ENCODE peak calls at places on chromosome 5, in eight cellular contexts. One of them, this sample, is unnamed.

GRCh38 chr5:142826741-142827492 is 56.7 kb downstream of the ARHGAP26 start:
- DNase-seq in OCI-LY7: no peak
- DNase-seq in fibroblast of lung: peak; percentile 59
- DNase-seq in upper lobe of right lung: no peak
- DNase-seq in effector memory CD4-positive, alpha-beta T cell: no peak
- DNase-seq in CD4-positive, CD25-positive, alpha-beta regulatory T cell: peak; percentile 35
- DNase-seq in heart left ventricle: no peak
- DNase-seq in Panc1: peak; percentile 66
- DNase-seq in this sample: no peak

GRCh38 chr5:55816342-55816741 is 34.8 kb upstream of the IL31RA start:
- DNase-seq in fibroblast of lung: peak; percentile 99
- DNase-seq in upper lobe of right lung: no peak
- DNase-seq in effector memory CD4-positive, alpha-beta T cell: no peak
- DNase-seq in OCI-LY7: no peak
- DNase-seq in CD4-positive, CD25-positive, alpha-beta regulatory T cell: no peak
- DNase-seq in Panc1: no peak
- DNase-seq in heart left ventricle: no peak
- DNase-seq in this sample: no peak

GRCh38 chr5:1652873-1653707 is 129.3 kb upstream of the LPCAT1 start:
- DNase-seq in CD4-positive, CD25-positive, alpha-beta regulatory T cell: peak; percentile 34
- DNase-seq in OCI-LY7: peak; percentile 86
- DNase-seq in fibroblast of lung: no peak
- DNase-seq in heart left ventricle: no peak
- DNase-seq in effector memory CD4-positive, alpha-beta T cell: no peak
- DNase-seq in Panc1: no peak
- DNase-seq in upper lobe of right lung: peak; percentile 63
- DNase-seq in this sample: peak; percentile 28

GRCh38 chr5:57468481-57469165 is 14.0 kb downstream of the ACTBL2 start:
- DNase-seq in fibroblast of lung: peak; percentile 87
- DNase-seq in OCI-LY7: no peak
- DNase-seq in effector memory CD4-positive, alpha-beta T cell: no peak
- DNase-seq in CD4-positive, CD25-positive, alpha-beta regulatory T cell: no peak
- DNase-seq in Panc1: no peak
- DNase-seq in upper lobe of right lung: no peak
- DNase-seq in heart left ventricle: no peak
- DNase-seq in this sample: no peak

GRCh38 chr5:172973127-172973916 is 10.2 kb upstream of the ATP6V0E1 start:
- DNase-seq in heart left ventricle: no peak
- DNase-seq in OCI-LY7: no peak
- DNase-seq in effector memory CD4-positive, alpha-beta T cell: no peak
- DNase-seq in CD4-positive, CD25-positive, alpha-beta regulatory T cell: no peak
- DNase-seq in fibroblast of lung: peak; percentile 21
- DNase-seq in upper lobe of right lung: no peak
- DNase-seq in Panc1: no peak
- DNase-seq in this sample: no peak

GRCh38 chr5:124103671-124104070 is 591.7 kb downstream of the CSNK1G3 start:
- DNase-seq in fibroblast of lung: no peak
- DNase-seq in OCI-LY7: no peak
- DNase-seq in effector memory CD4-positive, alpha-beta T cell: no peak
- DNase-seq in CD4-positive, CD25-positive, alpha-beta regulatory T cell: no peak
- DNase-seq in upper lobe of right lung: no peak
- DNase-seq in heart left ventricle: no peak
- DNase-seq in Panc1: no peak
- DNase-seq in this sample: no peak

GRCh38 chr5:173764321-173765029 is 123.7 kb upstream of the CPEB4 start:
- DNase-seq in effector memory CD4-positive, alpha-beta T cell: no peak
- DNase-seq in CD4-positive, CD25-positive, alpha-beta regulatory T cell: peak; percentile 12
- DNase-seq in OCI-LY7: peak; percentile 60
- DNase-seq in fibroblast of lung: peak; percentile 93
- DNase-seq in upper lobe of right lung: peak; percentile 87
- DNase-seq in Panc1: peak; percentile 88
- DNase-seq in heart left ventricle: peak; percentile 90
- DNase-seq in this sample: no peak

GRCh38 chr5:172380261-172380991 is 73.9 kb downstream of the SH3PXD2B start:
- DNase-seq in Panc1: no peak
- DNase-seq in effector memory CD4-positive, alpha-beta T cell: no peak
- DNase-seq in fibroblast of lung: no peak
- DNase-seq in upper lobe of right lung: no peak
- DNase-seq in CD4-positive, CD25-positive, alpha-beta regulatory T cell: no peak
- DNase-seq in OCI-LY7: no peak
- DNase-seq in heart left ventricle: no peak
- DNase-seq in this sample: no peak

GRCh38 chr5:135996611-135997010 is 32.2 kb upstream of the TGFBI start:
- DNase-seq in upper lobe of right lung: no peak
- DNase-seq in Panc1: no peak
- DNase-seq in OCI-LY7: no peak
- DNase-seq in CD4-positive, CD25-positive, alpha-beta regulatory T cell: no peak
- DNase-seq in effector memory CD4-positive, alpha-beta T cell: no peak
- DNase-seq in fibroblast of lung: no peak
- DNase-seq in heart left ventricle: no peak
- DNase-seq in this sample: no peak

GRCh38 chr5:178430187-178431062 is 159.8 kb downstream of the COL23A1 start:
- DNase-seq in heart left ventricle: no peak
- DNase-seq in fibroblast of lung: no peak
- DNase-seq in CD4-positive, CD25-positive, alpha-beta regulatory T cell: no peak
- DNase-seq in effector memory CD4-positive, alpha-beta T cell: no peak
- DNase-seq in OCI-LY7: no peak
- DNase-seq in upper lobe of right lung: no peak
- DNase-seq in Panc1: no peak
- DNase-seq in this sample: no peak

GRCh38 chr5:62083661-62084060 is 222.3 kb upstream of the KIF2A start:
- DNase-seq in CD4-positive, CD25-positive, alpha-beta regulatory T cell: no peak
- DNase-seq in Panc1: no peak
- DNase-seq in OCI-LY7: no peak
- DNase-seq in upper lobe of right lung: no peak
- DNase-seq in heart left ventricle: no peak
- DNase-seq in fibroblast of lung: no peak
- DNase-seq in effector memory CD4-positive, alpha-beta T cell: no peak
- DNase-seq in this sample: no peak

GRCh38 chr5:54820759-54821158 is 164.6 kb downstream of the ESM1 start:
- DNase-seq in OCI-LY7: no peak
- DNase-seq in heart left ventricle: no peak
- DNase-seq in effector memory CD4-positive, alpha-beta T cell: no peak
- DNase-seq in fibroblast of lung: no peak
- DNase-seq in upper lobe of right lung: no peak
- DNase-seq in Panc1: no peak
- DNase-seq in CD4-positive, CD25-positive, alpha-beta regulatory T cell: no peak
- DNase-seq in this sample: no peak

GRCh38 chr5:141734501-141735231 is 52.6 kb upstream of the ARAP3 start:
- DNase-seq in fibroblast of lung: peak; percentile 66
- DNase-seq in CD4-positive, CD25-positive, alpha-beta regulatory T cell: peak; percentile 39
- DNase-seq in OCI-LY7: peak; percentile 82
- DNase-seq in Panc1: no peak
- DNase-seq in effector memory CD4-positive, alpha-beta T cell: no peak
- DNase-seq in heart left ventricle: no peak
- DNase-seq in upper lobe of right lung: no peak
- DNase-seq in this sample: no peak

GRCh38 chr5:52990531-52990925 is 1.4 kb downstream of the ITGA2 start:
- DNase-seq in OCI-LY7: no peak
- DNase-seq in Panc1: no peak
- DNase-seq in fibroblast of lung: no peak
- DNase-seq in upper lobe of right lung: no peak
- DNase-seq in heart left ventricle: no peak
- DNase-seq in effector memory CD4-positive, alpha-beta T cell: no peak
- DNase-seq in CD4-positive, CD25-positive, alpha-beta regulatory T cell: no peak
- DNase-seq in this sample: no peak

GRCh38 chr5:80242849-80243248 is 13.0 kb downstream of the SERINC5 start:
- DNase-seq in Panc1: no peak
- DNase-seq in upper lobe of right lung: no peak
- DNase-seq in effector memory CD4-positive, alpha-beta T cell: no peak
- DNase-seq in fibroblast of lung: no peak
- DNase-seq in OCI-LY7: peak; percentile 32
- DNase-seq in heart left ventricle: no peak
- DNase-seq in CD4-positive, CD25-positive, alpha-beta regulatory T cell: no peak
- DNase-seq in this sample: no peak

GRCh38 chr5:81788271-81788670 is 37.4 kb upstream of the SSBP2 start:
- DNase-seq in OCI-LY7: no peak
- DNase-seq in Panc1: no peak
- DNase-seq in upper lobe of right lung: no peak
- DNase-seq in heart left ventricle: no peak
- DNase-seq in effector memory CD4-positive, alpha-beta T cell: no peak
- DNase-seq in CD4-positive, CD25-positive, alpha-beta regulatory T cell: no peak
- DNase-seq in fibroblast of lung: no peak
- DNase-seq in this sample: no peak

GRCh38 chr5:60018091-60018490 is 124.6 kb upstream of the PDE4D start:
- DNase-seq in upper lobe of right lung: no peak
- DNase-seq in effector memory CD4-positive, alpha-beta T cell: no peak
- DNase-seq in OCI-LY7: no peak
- DNase-seq in heart left ventricle: no peak
- DNase-seq in CD4-positive, CD25-positive, alpha-beta regulatory T cell: no peak
- DNase-seq in fibroblast of lung: no peak
- DNase-seq in Panc1: no peak
- DNase-seq in this sample: no peak

GRCh38 chr5:172490739-172491461 is 36.6 kb upstream of the SH3PXD2B start:
- DNase-seq in fibroblast of lung: no peak
- DNase-seq in OCI-LY7: no peak
- DNase-seq in upper lobe of right lung: no peak
- DNase-seq in CD4-positive, CD25-positive, alpha-beta regulatory T cell: no peak
- DNase-seq in heart left ventricle: no peak
- DNase-seq in effector memory CD4-positive, alpha-beta T cell: no peak
- DNase-seq in Panc1: no peak
- DNase-seq in this sample: no peak

DNA sequence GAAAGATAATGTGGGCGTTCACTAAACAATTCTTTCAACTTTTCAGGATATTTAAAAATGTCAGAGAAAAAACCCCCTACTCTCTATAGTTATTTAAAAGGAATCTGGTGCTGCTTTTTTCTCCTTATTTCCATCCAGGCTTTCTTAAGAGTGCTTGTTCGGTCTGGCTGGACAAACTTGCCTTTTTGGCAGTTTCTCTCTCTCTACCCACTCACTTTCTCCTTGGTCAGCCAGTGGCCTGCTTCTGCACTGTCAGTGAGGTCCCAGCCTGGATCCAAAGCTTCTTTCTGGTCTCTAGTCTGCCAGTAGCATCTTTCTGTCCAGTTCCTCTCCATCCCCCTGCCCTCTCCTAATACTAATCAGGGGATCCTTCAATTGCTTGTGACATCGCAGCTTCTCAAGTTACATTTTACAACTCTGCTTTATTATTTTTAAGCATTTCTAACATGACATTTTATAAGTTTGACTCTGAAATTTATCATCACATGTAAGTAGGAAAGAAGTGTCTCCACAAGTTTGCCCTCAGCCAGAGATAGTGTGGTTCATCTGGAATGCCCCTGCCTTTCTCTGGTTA is 50.4 kb downstream of the PIK3R1 start:
- DNase-seq in upper lobe of right lung: no peak
- DNase-seq in fibroblast of lung: peak; percentile 43
- DNase-seq in Panc1: no peak
- DNase-seq in CD4-positive, CD25-positive, alpha-beta regulatory T cell: no peak
- DNase-seq in heart left ventricle: peak; percentile 40
- DNase-seq in effector memory CD4-positive, alpha-beta T cell: no peak
- DNase-seq in OCI-LY7: no peak
- DNase-seq in this sample: no peak
- H3K4me1 ChIP-seq in upper lobe of right lung: peaks cover 88% of the 10 kb centered on the region
- H3K4me1 ChIP-seq in fibroblast of lung: peaks cover 42% of the 10 kb centered on the region
- H3K4me1 ChIP-seq in Panc1: peaks cover 2% of the 10 kb centered on the region
- H3K4me1 ChIP-seq in CD4-positive, CD25-positive, alpha-beta regulatory T cell: peaks cover 80% of the 10 kb centered on the region
- H3K4me1 ChIP-seq in heart left ventricle: peaks cover 94% of the 10 kb centered on the region
- H3K4me1 ChIP-seq in effector memory CD4-positive, alpha-beta T cell: peaks cover 30% of the 10 kb centered on the region
- H3K4me1 ChIP-seq in OCI-LY7: no peaks in the 10 kb centered on the region
- H3K4me1 ChIP-seq in this sample: peaks cover 79% of the 10 kb centered on the region

DNA sequence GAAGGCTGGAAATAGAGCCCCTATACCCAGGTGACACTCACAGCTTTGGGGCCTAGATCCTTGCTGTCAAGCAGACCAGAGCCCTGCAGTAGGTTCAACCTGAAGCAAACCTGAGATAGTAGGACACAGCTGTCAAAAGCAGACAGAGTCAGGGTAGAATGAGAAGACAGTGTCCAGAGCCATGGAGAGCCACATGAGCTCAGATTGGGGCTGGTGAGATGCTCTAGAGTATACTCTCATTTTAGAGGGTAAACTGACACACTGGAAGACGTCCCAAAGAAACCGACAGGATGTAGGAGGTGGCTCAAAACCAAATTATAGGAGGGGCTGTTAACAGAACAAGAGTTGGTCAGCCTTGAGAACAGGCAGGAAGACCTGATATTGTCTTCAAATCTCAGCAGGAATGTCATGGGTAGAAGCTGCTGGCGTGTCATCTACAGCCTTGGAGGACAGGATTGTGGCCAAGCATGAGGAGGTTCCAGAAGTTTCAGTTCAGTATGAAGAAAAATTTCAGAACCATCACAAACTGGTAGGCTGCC is 11.5 kb downstream of the CCDC69 start:
- DNase-seq in heart left ventricle: no peak
- DNase-seq in Panc1: no peak
- DNase-seq in OCI-LY7: peak; percentile 58
- DNase-seq in upper lobe of right lung: no peak
- DNase-seq in CD4-positive, CD25-positive, alpha-beta regulatory T cell: no peak
- DNase-seq in fibroblast of lung: no peak
- DNase-seq in effector memory CD4-positive, alpha-beta T cell: no peak
- DNase-seq in this sample: no peak
- H3K27ac ChIP-seq in heart left ventricle: peak overlapping the region; percentile 88
- H3K27ac ChIP-seq in Panc1: no peak overlapping the region
- H3K27ac ChIP-seq in OCI-LY7: peak overlapping the region; percentile 98
- H3K27ac ChIP-seq in upper lobe of right lung: peak overlapping the region; percentile 89
- H3K27ac ChIP-seq in CD4-positive, CD25-positive, alpha-beta regulatory T cell: peak overlapping the region; percentile 95
- H3K27ac ChIP-seq in fibroblast of lung: no peak overlapping the region
- H3K27ac ChIP-seq in effector memory CD4-positive, alpha-beta T cell: peak overlapping the region; percentile 97
- H3K27ac ChIP-seq in this sample: peak overlapping the region; percentile 93

DNA sequence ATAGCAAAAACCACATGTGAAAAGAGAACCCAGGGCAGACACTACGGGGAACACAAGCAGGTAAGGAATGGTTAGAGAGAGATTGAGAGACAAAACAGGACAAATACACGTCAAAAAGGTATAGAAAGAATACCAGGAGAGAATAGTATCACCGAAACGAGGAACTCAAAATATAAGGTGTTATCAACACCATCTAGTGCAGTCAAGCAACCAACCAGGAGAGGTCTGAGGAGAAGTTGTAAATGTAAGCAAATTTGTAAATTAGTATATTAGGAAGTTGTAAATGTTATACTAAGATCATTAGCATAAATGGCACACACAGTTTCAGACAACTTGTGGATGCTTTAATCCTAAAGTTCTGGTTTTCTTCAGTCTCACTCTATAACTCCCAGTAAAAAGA is 355.5 kb downstream of the EBF1 start:
- DNase-seq in fibroblast of lung: no peak
- DNase-seq in CD4-positive, CD25-positive, alpha-beta regulatory T cell: no peak
- DNase-seq in Panc1: no peak
- DNase-seq in heart left ventricle: no peak
- DNase-seq in upper lobe of right lung: no peak
- DNase-seq in effector memory CD4-positive, alpha-beta T cell: no peak
- DNase-seq in OCI-LY7: no peak
- DNase-seq in this sample: no peak
- H3K4me3 ChIP-seq in fibroblast of lung: no peak overlapping the region
- H3K4me3 ChIP-seq in CD4-positive, CD25-positive, alpha-beta regulatory T cell: no peak overlapping the region
- H3K4me3 ChIP-seq in Panc1: no peak overlapping the region
- H3K4me3 ChIP-seq in heart left ventricle: no peak overlapping the region
- H3K4me3 ChIP-seq in upper lobe of right lung: no peak overlapping the region
- H3K4me3 ChIP-seq in effector memory CD4-positive, alpha-beta T cell: no peak overlapping the region
- H3K4me3 ChIP-seq in OCI-LY7: no peak overlapping the region
- H3K4me3 ChIP-seq in this sample: no peak overlapping the region

GRCh38 chr5:150593593-150593992 is 46.9 kb upstream of the SYNPO start:
- DNase-seq in CD4-positive, CD25-positive, alpha-beta regulatory T cell: no peak
- DNase-seq in effector memory CD4-positive, alpha-beta T cell: no peak
- DNase-seq in fibroblast of lung: no peak
- DNase-seq in upper lobe of right lung: peak; percentile 34
- DNase-seq in heart left ventricle: peak; percentile 35
- DNase-seq in Panc1: no peak
- DNase-seq in OCI-LY7: no peak
- DNase-seq in this sample: no peak
- H3K4me1 ChIP-seq in CD4-positive, CD25-positive, alpha-beta regulatory T cell: no peaks in the 10 kb centered on the region
- H3K4me1 ChIP-seq in effector memory CD4-positive, alpha-beta T cell: no peaks in the 10 kb centered on the region
- H3K4me1 ChIP-seq in fibroblast of lung: peaks cover 4% of the 10 kb centered on the region
- H3K4me1 ChIP-seq in upper lobe of right lung: peaks cover 37% of the 10 kb centered on the region
- H3K4me1 ChIP-seq in heart left ventricle: peaks cover 71% of the 10 kb centered on the region
- H3K4me1 ChIP-seq in Panc1: no peaks in the 10 kb centered on the region
- H3K4me1 ChIP-seq in OCI-LY7: no peaks in the 10 kb centered on the region
- H3K4me1 ChIP-seq in this sample: no peaks in the 10 kb centered on the region